ENCODE peak calls at places on chromosomes 5 and 9, in four cellular contexts. K is tibial artery, U is HCT116, L is hepatocyte. G is an unnamed sample. For H3K4me1, the result is how much of the 10 kb centered on the place peaks cover.

GRCh38 chr9:91844170-91844569 is 105.9 kb downstream of the ROR2 start:
- DNase-seq in K (no peak), U (no peak), L (no peak), G (no peak)

GRCh38 chr9:72905514-72906480 is 47.1 kb downstream of the ALDH1A1 start:
- DNase-seq in L (no peak), U (no peak), K (no peak), G (no peak)

GRCh38 chr9:116154334-116154975 is 864 bp downstream of the PAPPA start:
- DNase-seq in U (no peak), L (peak), K (no peak), G (peak)

GRCh38 chr9:105712297-105712696 is 18.0 kb downstream of the TMEM38B start:
- DNase-seq in U (no peak), L (no peak), K (no peak), G (no peak)

GRCh38 chr5:147836439-147836838 is 5.0 kb upstream of the SPINK1 start:
- DNase-seq in U (no peak), K (no peak), L (no peak), G (no peak)

GRCh38 chr9:73357607-73358006 is 205.9 kb downstream of the ANXA1 start:
- DNase-seq in K (no peak), U (no peak), L (no peak), G (no peak)

GRCh38 chr5:530001-530400 is 5.8 kb upstream of the SLC9A3 start:
- DNase-seq in U (no peak), L (no peak), K (no peak), G (no peak)

GRCh38 chr9:127341152-127341551 is 55.8 kb upstream of the SLC2A8 start:
- DNase-seq in K (no peak), L (no peak), U (no peak), G (no peak)

GRCh38 chr5:126912607-126913006 is 117.8 kb downstream of the MARCHF3 start:
- DNase-seq in U (no peak), K (no peak), L (no peak), G (no peak)
- H3K4me1 ChIP-seq in U (under half), K (under half), L (under half), G (under half)

GRCh38 chr9:131727184-131727785 is 12.6 kb downstream of the RAPGEF1 start:
- DNase-seq in U (no peak), L (peak), K (peak), G (no peak)
- H3K4me1 ChIP-seq in U (under half), L (under half), K (under half), G (under half)

GRCh38 chr9:129751841-129752801 is 721 bp downstream of the PTGES start:
- DNase-seq in K (no peak), U (no peak), L (no peak), G (no peak)
- H3K4me1 ChIP-seq in K (under half), U (half or more), L (under half), G (under half)

DNA sequence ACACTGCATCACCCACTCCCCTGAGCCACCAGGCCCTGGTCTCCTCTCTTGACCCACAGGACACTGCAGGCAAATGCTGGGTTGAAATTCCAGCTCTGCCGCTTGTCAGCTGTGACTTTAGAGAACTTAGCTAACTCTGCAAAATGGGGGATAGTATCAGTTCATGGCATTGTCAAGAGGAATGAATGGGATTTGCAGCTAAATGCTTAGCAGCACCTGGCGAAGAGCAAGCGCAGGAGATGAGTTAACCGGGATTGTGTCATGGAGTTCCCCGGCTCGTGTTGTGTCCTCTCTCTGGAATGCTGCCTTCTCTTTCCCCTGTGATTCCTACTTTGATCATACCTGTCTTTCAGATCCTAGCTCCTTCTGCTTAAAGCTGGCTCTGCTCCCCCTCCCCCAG is 67.1 kb downstream of the DAB2IP start:
- DNase-seq in L (no peak), K (no peak), U (no peak), G (no peak)
- H3K4me1 ChIP-seq in L (under half), K (half or more), U (under half), G (under half)

GRCh38 chr5:111935022-111935421 is 178.0 kb upstream of the NREP start:
- DNase-seq in U (no peak), K (no peak), L (no peak), G (no peak)
- H3K4me1 ChIP-seq in U (under half), K (under half), L (under half), G (under half)

GRCh38 chr5:80124519-80124918 is 89.4 kb downstream of the THBS4 start:
- DNase-seq in L (no peak), K (no peak), U (no peak), G (no peak)

GRCh38 chr5:80125022-80125961 is 90.1 kb downstream of the THBS4 start:
- DNase-seq in U (no peak), K (no peak), L (no peak), G (no peak)

GRCh38 chr5:80124111-80124510 is 89.0 kb downstream of the THBS4 start:
- DNase-seq in K (no peak), L (no peak), U (no peak), G (no peak)

GRCh38 chr5:80127037-80127642 is 92.0 kb downstream of the THBS4 start:
- DNase-seq in L (no peak), U (no peak), K (no peak), G (no peak)

DNA sequence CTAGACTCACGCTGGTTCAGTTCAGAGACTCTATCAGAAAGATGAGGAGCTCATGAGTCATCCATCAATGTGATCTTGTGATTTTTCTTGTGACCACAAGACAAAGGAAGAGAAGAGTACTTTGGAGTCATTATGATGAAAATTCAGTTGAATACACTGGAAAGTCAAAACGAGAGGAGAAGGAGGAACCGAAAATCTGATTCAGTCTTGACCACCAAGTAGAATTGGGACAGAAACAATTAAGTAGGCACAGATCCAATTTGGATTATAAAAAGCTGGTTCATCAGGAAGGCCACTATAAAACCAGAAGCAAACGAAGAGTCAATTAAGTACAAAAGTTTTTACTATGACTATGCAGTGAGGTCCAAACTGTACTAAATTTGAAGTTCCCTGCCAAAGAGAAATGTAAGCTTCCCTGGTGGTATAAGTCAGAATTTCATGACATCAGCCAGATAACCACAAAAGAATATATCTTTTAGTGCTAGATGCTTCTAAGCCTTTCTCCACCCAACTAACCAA is 90.9 kb downstream of the THBS4 start:
- DNase-seq in K (no peak), U (peak), L (no peak), G (no peak)
- H3K4me1 ChIP-seq in K (under half), U (under half), L (under half), G (under half)

GRCh38 chr5:134275822-134276221 is 49.9 kb upstream of the PPP2CA start:
- DNase-seq in U (no peak), K (no peak), L (no peak), G (no peak)
- H3K4me1 ChIP-seq in U (under half), K (under half), L (under half), G (under half)

GRCh38 chr9:121297414-121297813 is 29.5 kb downstream of the GSN start:
- DNase-seq in U (no peak), K (no peak), L (no peak), G (no peak)

GRCh38 chr9:121299467-121300282 is 31.7 kb downstream of the GSN start:
- DNase-seq in L (peak), U (no peak), K (peak), G (peak)

GRCh38 chr9:121299125-121299466 is 31.1 kb downstream of the GSN start:
- DNase-seq in L (peak), K (peak), U (no peak), G (no peak)

GRCh38 chr9:121298016-121298538 is 30.1 kb downstream of the GSN start:
- DNase-seq in L (no peak), U (no peak), K (no peak), G (peak)

GRCh38 chr9:121298689-121299112 is 30.7 kb downstream of the GSN start:
- DNase-seq in L (no peak), U (no peak), K (peak), G (no peak)
- H3K4me1 ChIP-seq in L (under half), U (under half), K (half or more), G (under half)

DNA sequence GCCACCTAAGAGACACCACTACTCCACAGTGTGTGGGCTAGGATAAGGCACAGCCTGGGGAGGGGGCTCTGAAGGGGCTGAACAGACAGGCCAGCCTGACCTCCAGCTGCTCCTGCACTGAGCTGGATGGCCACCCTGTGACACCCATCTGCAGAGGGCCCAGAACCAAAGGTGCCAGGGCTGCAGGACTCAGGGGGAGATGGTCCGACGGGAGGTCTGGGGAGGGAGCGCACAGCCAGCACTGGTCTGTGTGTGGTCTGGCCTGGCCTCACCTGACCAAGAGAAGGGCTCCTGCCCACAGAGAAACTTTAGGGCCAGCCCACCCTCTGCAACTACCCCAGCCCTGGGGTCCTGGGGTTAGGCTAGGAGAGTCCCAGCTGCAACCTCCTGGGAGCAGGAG is 789 bp downstream of the LTC4S start:
- DNase-seq in L (no peak), U (no peak), K (peak), G (no peak)
- H3K4me1 ChIP-seq in L (under half), U (under half), K (under half), G (under half)